ENCODE peak calls at places on chromosomes 4 and X, in six cellular contexts. X is HepG2; H is smooth muscle cell of the brain vasculature; S is G401; C is stimulated activated CD4-positive, alpha-beta T cell treated with anti-CD3 and anti-CD28 coated beads, Interleukin-4, amount 100 ng/mL, for 24 hours; E is OCI-LY7. P is an unnamed sample.

GRCh38 chr4:6701371-6701770 is 7.7 kb downstream of the S100P start:
- DNase-seq in E (no peak), C (peak), X (peak), S (no peak), H (no peak), P (no peak)

GRCh38 chrX:123736333-123736921 is 3.6 kb upstream of the THOC2 start:
- DNase-seq in H (no peak), E (no peak), C (no peak), X (no peak), S (no peak), P (no peak)

GRCh38 chr4:3643518-3644433 is 111.6 kb upstream of the LRPAP1 start:
- DNase-seq in S (no peak), H (no peak), C (no peak), E (no peak), X (no peak), P (no peak)

GRCh38 chr4:106038012-106038411 is 142.7 kb downstream of the NPNT start:
- DNase-seq in S (no peak), X (peak), E (no peak), C (no peak), H (no peak), P (no peak)

GRCh38 chr4:108118505-108118904 is 50.2 kb downstream of the LEF1 start:
- DNase-seq in S (no peak), C (no peak), H (no peak), E (peak), X (peak), P (no peak)

GRCh38 chr4:169225812-169226211 is 44.9 kb downstream of the SH3RF1 start:
- DNase-seq in C (no peak), X (no peak), E (no peak), H (no peak), S (no peak), P (no peak)

GRCh38 chr4:103162176-103162575 is 36.0 kb downstream of the CENPE start:
- DNase-seq in X (no peak), E (no peak), C (no peak), H (no peak), S (no peak), P (no peak)

GRCh38 chr4:87758278-87758677 is 41.1 kb upstream of the IBSP start:
- DNase-seq in H (no peak), S (no peak), C (no peak), X (no peak), E (no peak), P (no peak)

P was measured in esophagus squamous epithelium.